ENCODE peak calls at places on chromosomes 6 and 20, in nine cellular contexts. One of them, this sample, is unnamed.

GRCh38 chr6:88641178-88641903 is 322.1 kb downstream of the RNGTT start:
- DNase-seq in NCI-H345: no peak
- DNase-seq in HTR-8/SVneo: no peak
- DNase-seq in cardiac fibroblast: no peak
- DNase-seq in T-cell: no peak
- DNase-seq in posterior vena cava: no peak
- DNase-seq in C1 segment of cervical spinal cord: no peak
- DNase-seq in pancreas: no peak
- DNase-seq in fibroblast of the aortic adventitia: peak; percentile 58
- DNase-seq in this sample: no peak

GRCh38 chr6:1703091-1703855 is 93.6 kb downstream of the FOXC1 start:
- DNase-seq in NCI-H345: no peak
- DNase-seq in HTR-8/SVneo: no peak
- DNase-seq in cardiac fibroblast: no peak
- DNase-seq in T-cell: no peak
- DNase-seq in posterior vena cava: peak; percentile 70
- DNase-seq in C1 segment of cervical spinal cord: no peak
- DNase-seq in pancreas: no peak
- DNase-seq in fibroblast of the aortic adventitia: no peak
- DNase-seq in this sample: no peak

GRCh38 chr20:44183282-44183681 is 3.7 kb downstream of the JPH2 start:
- DNase-seq in NCI-H345: no peak
- DNase-seq in HTR-8/SVneo: no peak
- DNase-seq in cardiac fibroblast: no peak
- DNase-seq in T-cell: no peak
- DNase-seq in posterior vena cava: no peak
- DNase-seq in C1 segment of cervical spinal cord: no peak
- DNase-seq in pancreas: no peak
- DNase-seq in fibroblast of the aortic adventitia: no peak
- DNase-seq in this sample: no peak

GRCh38 chr6:170225852-170226417 is 64.9 kb downstream of the DLL1 start:
- DNase-seq in NCI-H345: no peak
- DNase-seq in HTR-8/SVneo: no peak
- DNase-seq in cardiac fibroblast: no peak
- DNase-seq in T-cell: no peak
- DNase-seq in posterior vena cava: peak; percentile 70
- DNase-seq in C1 segment of cervical spinal cord: no peak
- DNase-seq in pancreas: peak; percentile 93
- DNase-seq in fibroblast of the aortic adventitia: no peak
- DNase-seq in this sample: no peak

GRCh38 chr6:45504947-45505346 is 127.2 kb upstream of the SUPT3H start:
- DNase-seq in NCI-H345: no peak
- DNase-seq in HTR-8/SVneo: peak; percentile 63
- DNase-seq in cardiac fibroblast: peak; percentile 71
- DNase-seq in T-cell: no peak
- DNase-seq in posterior vena cava: no peak
- DNase-seq in C1 segment of cervical spinal cord: no peak
- DNase-seq in pancreas: no peak
- DNase-seq in fibroblast of the aortic adventitia: peak; percentile 41
- DNase-seq in this sample: no peak

GRCh38 chr6:53300656-53301551 is 47.8 kb downstream of the ELOVL5 start:
- DNase-seq in NCI-H345: no peak
- DNase-seq in HTR-8/SVneo: no peak
- DNase-seq in cardiac fibroblast: peak; percentile 45
- DNase-seq in T-cell: peak; percentile 34
- DNase-seq in posterior vena cava: no peak
- DNase-seq in C1 segment of cervical spinal cord: peak; percentile 74
- DNase-seq in pancreas: no peak
- DNase-seq in fibroblast of the aortic adventitia: peak; percentile 54
- DNase-seq in this sample: no peak

GRCh38 chr6:87753131-87753685 is 51.2 kb upstream of the AKIRIN2 start:
- DNase-seq in NCI-H345: no peak
- DNase-seq in HTR-8/SVneo: no peak
- DNase-seq in cardiac fibroblast: no peak
- DNase-seq in T-cell: no peak
- DNase-seq in posterior vena cava: no peak
- DNase-seq in C1 segment of cervical spinal cord: no peak
- DNase-seq in pancreas: no peak
- DNase-seq in fibroblast of the aortic adventitia: no peak
- DNase-seq in this sample: no peak

GRCh38 chr6:87483929-87484328 is 11.2 kb downstream of the SLC35A1 start:
- DNase-seq in NCI-H345: no peak
- DNase-seq in HTR-8/SVneo: no peak
- DNase-seq in cardiac fibroblast: peak; percentile 38
- DNase-seq in T-cell: peak; percentile 12
- DNase-seq in posterior vena cava: no peak
- DNase-seq in C1 segment of cervical spinal cord: no peak
- DNase-seq in pancreas: no peak
- DNase-seq in fibroblast of the aortic adventitia: no peak
- DNase-seq in this sample: no peak

GRCh38 chr20:62641749-62642665 is at the start of gene SLCO4A1:
- DNase-seq in NCI-H345: peak; percentile 91
- DNase-seq in HTR-8/SVneo: peak; percentile 96
- DNase-seq in cardiac fibroblast: peak; percentile 23
- DNase-seq in T-cell: peak; percentile 83
- DNase-seq in posterior vena cava: peak; percentile 93
- DNase-seq in C1 segment of cervical spinal cord: peak; percentile 33
- DNase-seq in pancreas: peak; percentile 44
- DNase-seq in fibroblast of the aortic adventitia: peak; percentile 23
- DNase-seq in this sample: peak; percentile 69

GRCh38 chr20:11207749-11208502 is 534.1 kb upstream of the JAG1 start:
- DNase-seq in NCI-H345: no peak
- DNase-seq in HTR-8/SVneo: peak; percentile 25
- DNase-seq in cardiac fibroblast: peak; percentile 77
- DNase-seq in T-cell: no peak
- DNase-seq in posterior vena cava: no peak
- DNase-seq in C1 segment of cervical spinal cord: no peak
- DNase-seq in pancreas: peak; percentile 21
- DNase-seq in fibroblast of the aortic adventitia: peak; percentile 29
- DNase-seq in this sample: no peak

GRCh38 chr20:52552181-52552872 is 360.7 kb upstream of the ZFP64 start:
- DNase-seq in NCI-H345: no peak
- DNase-seq in HTR-8/SVneo: no peak
- DNase-seq in cardiac fibroblast: peak; percentile 33
- DNase-seq in T-cell: no peak
- DNase-seq in posterior vena cava: no peak
- DNase-seq in C1 segment of cervical spinal cord: no peak
- DNase-seq in pancreas: no peak
- DNase-seq in fibroblast of the aortic adventitia: peak; percentile 2
- DNase-seq in this sample: no peak

GRCh38 chr6:170444056-170444505 is 109.0 kb downstream of the PSMB1 start:
- DNase-seq in NCI-H345: peak; percentile 8
- DNase-seq in HTR-8/SVneo: no peak
- DNase-seq in cardiac fibroblast: no peak
- DNase-seq in T-cell: peak; percentile 13
- DNase-seq in posterior vena cava: peak; percentile 66
- DNase-seq in C1 segment of cervical spinal cord: no peak
- DNase-seq in pancreas: no peak
- DNase-seq in fibroblast of the aortic adventitia: no peak
- DNase-seq in this sample: no peak

This sample was measured in AML-193.